ENCODE peak calls at places on chromosomes 2 and 18, in ten cellular contexts. C is psoas muscle, P is uterus, F is heart right ventricle, X is body of pancreas, M is mammary epithelial cell, O is astrocyte, I is heart left ventricle, D is A549, H is neural progenitor cell. K is an unnamed sample.
A peak's percentile ranks its signal among the peaks of the same experiment; 100 is the strongest.

GRCh38 chr2:52686935-52687334 is 1080.7 kb upstream of the CHAC2 start:
- DNase-seq in C (no peak), P (no peak), F (no peak), X (no peak), M (peak; percentile 24), O (peak; percentile 48), I (no peak), D (no peak), H (no peak), K (no peak)

GRCh38 chr2:129877795-129878775 is 101.4 kb upstream of the RAB6C start:
- DNase-seq in C (peak; percentile 64), P (peak; percentile 70), F (no peak), X (peak; percentile 67), M (no peak), O (peak; percentile 41), I (no peak), D (peak; percentile 27), H (no peak), K (peak; percentile 78)

GRCh38 chr18:55328301-55328700 is 259.7 kb downstream of the TCF4 start:
- DNase-seq in C (no peak), P (no peak), F (no peak), X (no peak), M (no peak), O (peak; percentile 79), I (no peak), D (no peak), H (no peak), K (no peak)

GRCh38 chr2:231390667-231391066 is 4.8 kb upstream of the B3GNT7 start:
- DNase-seq in C (no peak), P (no peak), F (no peak), X (no peak), M (no peak), O (no peak), I (no peak), D (no peak), H (no peak), K (no peak)

GRCh38 chr18:61394983-61395382 is 61.8 kb downstream of the CDH20 start:
- DNase-seq in C (no peak), P (no peak), F (no peak), X (no peak), M (no peak), O (no peak), I (no peak), D (no peak), H (no peak), K (no peak)

GRCh38 chr2:102618452-102619413 is 620 bp upstream of the SLC9A2 start:
- DNase-seq in C (no peak), P (no peak), F (peak; percentile 15), X (no peak), M (peak; percentile 39), O (peak; percentile 4), I (peak; percentile 33), D (peak; percentile 52), H (peak; percentile 62), K (no peak)

GRCh38 chr2:86235196-86235980 is 36.1 kb downstream of the MRPL35 start:
- DNase-seq in C (no peak), P (no peak), F (no peak), X (no peak), M (no peak), O (no peak), I (no peak), D (no peak), H (peak; percentile 48), K (no peak)

GRCh38 chr2:219368690-219369108 is 19.0 kb downstream of the DNPEP start:
- DNase-seq in C (no peak), P (no peak), F (no peak), X (peak; percentile 35), M (peak; percentile 60), O (peak; percentile 95), I (peak; percentile 41), D (peak; percentile 38), H (no peak), K (no peak)

GRCh38 chr2:20187331-20187730 is 37.6 kb downstream of the SDC1 start:
- DNase-seq in C (no peak), P (no peak), F (no peak), X (no peak), M (no peak), O (no peak), I (no peak), D (no peak), H (no peak), K (no peak)

GRCh38 chr2:57141269-57141668 is 905.3 kb upstream of the VRK2 start:
- DNase-seq in C (no peak), P (no peak), F (no peak), X (no peak), M (no peak), O (no peak), I (no peak), D (no peak), H (no peak), K (no peak)

GRCh38 chr2:68721482-68722071 is 13.0 kb upstream of the ARHGAP25 start:
- DNase-seq in C (no peak), P (no peak), F (no peak), X (peak; percentile 32), M (no peak), O (peak; percentile 6), I (no peak), D (no peak), H (no peak), K (no peak)

GRCh38 chr18:22434973-22435608 is 17.4 kb upstream of the CTAGE1 start:
- DNase-seq in C (no peak), P (no peak), F (no peak), X (no peak), M (peak; percentile 90), O (peak; percentile 88), I (no peak), D (peak; percentile 34), H (no peak), K (no peak)

GRCh38 chr2:64934530-64934929 is 54.7 kb upstream of the SLC1A4 start:
- DNase-seq in C (no peak), P (no peak), F (no peak), X (no peak), M (no peak), O (no peak), I (no peak), D (no peak), H (no peak), K (no peak)

GRCh38 chr18:477565-477964 is 22.9 kb downstream of the COLEC12 start:
- DNase-seq in C (no peak), P (no peak), F (no peak), X (peak; percentile 72), M (no peak), O (no peak), I (no peak), D (peak; percentile 28), H (no peak), K (no peak)

GRCh38 chr2:36485521-36485920 is 112.4 kb downstream of the FEZ2 start:
- DNase-seq in C (no peak), P (no peak), F (no peak), X (peak; percentile 20), M (peak; percentile 42), O (peak; percentile 88), I (no peak), D (peak; percentile 76), H (no peak), K (no peak)
- TF ChIP-seq CTCF in C (no peak), P (no peak), F (no peak), X (no peak), M (no peak), O (no peak), I (no peak), D (no peak), H (no peak), K (no peak)

DNA sequence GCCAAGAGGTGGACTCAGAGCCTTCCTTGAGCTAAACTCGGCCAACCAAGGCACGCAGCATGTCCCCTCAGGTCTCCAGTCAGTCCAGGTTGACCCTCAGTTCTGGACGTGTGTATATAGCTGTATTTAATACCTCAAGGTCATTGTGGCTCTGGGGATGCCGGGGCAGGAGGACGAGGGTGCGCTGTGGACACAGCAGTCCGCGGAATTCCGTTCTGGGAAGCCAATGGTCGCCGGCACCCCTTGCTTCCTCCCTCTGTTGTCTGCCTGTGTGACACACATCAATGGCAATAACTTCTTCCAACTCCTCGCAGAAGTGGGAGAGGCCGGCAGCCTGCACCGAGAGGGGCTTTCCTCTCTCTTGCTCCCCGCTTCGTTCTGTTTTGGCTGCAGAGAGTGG is 27.7 kb downstream of the LBH start:
- DNase-seq in C (no peak), P (no peak), F (no peak), X (no peak), M (no peak), O (no peak), I (no peak), D (no peak), H (no peak), K (no peak)
- H3K4me1 ChIP-seq in C (no peaks in the 10 kb centered on the region), P (no peaks in the 10 kb centered on the region), F (peaks cover 24% of the 10 kb centered on the region), X (peaks cover 38% of the 10 kb centered on the region), M (no peaks in the 10 kb centered on the region), O (no peaks in the 10 kb centered on the region), I (peaks cover 30% of the 10 kb centered on the region), D (peaks cover 20% of the 10 kb centered on the region), H (peaks cover 12% of the 10 kb centered on the region), K (no peaks in the 10 kb centered on the region)

GRCh38 chr2:176370423-176370822 is 101.2 kb downstream of the MTX2 start:
- DNase-seq in C (no peak), P (no peak), F (no peak), X (no peak), M (no peak), O (no peak), I (no peak), D (no peak), H (no peak), K (no peak)
- TF ChIP-seq CTCF in C (no peak), P (no peak), F (no peak), X (no peak), M (no peak), O (no peak), I (no peak), D (no peak), H (no peak), K (no peak)

DNA sequence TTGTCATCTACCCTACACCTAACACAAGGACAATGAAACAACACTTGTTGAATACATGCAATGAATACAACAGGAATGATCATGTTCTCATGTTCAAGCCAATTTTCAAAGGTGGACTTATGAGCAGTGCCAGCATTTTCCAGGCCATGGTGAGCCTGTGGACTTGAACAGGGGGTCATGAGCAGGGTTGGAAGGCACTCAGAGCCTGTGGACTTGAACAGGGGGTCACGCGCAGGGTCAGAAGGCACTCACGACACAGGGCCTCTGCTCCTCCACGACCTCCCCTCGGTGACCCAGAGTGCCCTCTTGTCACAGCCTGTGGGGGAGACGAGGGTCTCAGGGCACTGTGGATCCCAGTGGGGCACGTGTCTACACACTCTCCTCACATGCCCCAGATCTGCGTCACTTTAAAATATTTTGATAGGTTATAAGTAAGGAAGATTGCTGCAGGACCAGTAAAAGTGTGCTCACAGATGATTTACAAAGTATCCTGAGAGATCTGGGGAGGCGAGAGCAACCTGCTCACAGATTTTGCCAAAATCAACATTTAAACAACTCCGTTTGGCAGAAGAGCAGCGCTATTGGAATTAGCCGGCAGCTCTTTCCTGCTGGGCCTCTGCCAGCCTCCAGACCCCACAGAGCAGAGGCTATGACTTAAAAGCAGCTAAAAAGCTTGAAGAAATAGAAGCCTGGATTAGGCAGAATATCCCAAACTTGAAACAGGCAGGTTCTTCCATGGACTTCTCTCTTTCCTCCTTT is 121.9 kb downstream of the TMEM18 start:
- DNase-seq in C (no peak), P (no peak), F (no peak), X (no peak), M (no peak), O (no peak), I (no peak), D (no peak), H (no peak), K (no peak)
- H3K4me1 ChIP-seq in C (no peaks in the 10 kb centered on the region), P (no peaks in the 10 kb centered on the region), F (no peaks in the 10 kb centered on the region), X (peaks cover 9% of the 10 kb centered on the region), M (no peaks in the 10 kb centered on the region), O (no peaks in the 10 kb centered on the region), I (no peaks in the 10 kb centered on the region), D (no peaks in the 10 kb centered on the region), H (peaks cover 11% of the 10 kb centered on the region), K (no peaks in the 10 kb centered on the region)